ENCODE peak calls at places on chromosomes 1 and 21, in ten cellular contexts. One of them, this sample, is unnamed.
A peak's percentile ranks its signal among the peaks of the same experiment; 100 is the strongest.

GRCh38 chr1:229406798-229407197 is 27.1 kb downstream of the ACTA1 start:
- DNase-seq in KG1: no peak
- DNase-seq in GM23338: peak; percentile 64
- DNase-seq in skeletal muscle cell: no peak
- DNase-seq in psoas muscle: no peak
- DNase-seq in WTC11: peak; percentile 36
- DNase-seq in transverse colon: peak; percentile 22
- DNase-seq in A549: no peak
- DNase-seq in left ventricle myocardium inferior: no peak
- DNase-seq in NCI-H345: no peak
- DNase-seq in this sample: no peak

GRCh38 chr1:41021526-41022308 is at the start of gene SLFNL1:
- DNase-seq in KG1: no peak
- DNase-seq in GM23338: peak; percentile 76
- DNase-seq in skeletal muscle cell: no peak
- DNase-seq in psoas muscle: no peak
- DNase-seq in WTC11: peak; percentile 54
- DNase-seq in transverse colon: no peak
- DNase-seq in A549: no peak
- DNase-seq in left ventricle myocardium inferior: peak; percentile 40
- DNase-seq in NCI-H345: no peak
- DNase-seq in this sample: peak; percentile 36

GRCh38 chr1:22291926-22292788 is 149.3 kb upstream of the WNT4 start:
- DNase-seq in KG1: no peak
- DNase-seq in GM23338: no peak
- DNase-seq in skeletal muscle cell: no peak
- DNase-seq in psoas muscle: no peak
- DNase-seq in WTC11: no peak
- DNase-seq in transverse colon: no peak
- DNase-seq in A549: no peak
- DNase-seq in left ventricle myocardium inferior: no peak
- DNase-seq in NCI-H345: no peak
- DNase-seq in this sample: no peak

GRCh38 chr21:42578761-42579415 is 65.2 kb downstream of the SLC37A1 start:
- DNase-seq in KG1: no peak
- DNase-seq in GM23338: no peak
- DNase-seq in skeletal muscle cell: no peak
- DNase-seq in psoas muscle: no peak
- DNase-seq in WTC11: no peak
- DNase-seq in transverse colon: peak; percentile 1
- DNase-seq in A549: no peak
- DNase-seq in left ventricle myocardium inferior: no peak
- DNase-seq in NCI-H345: no peak
- DNase-seq in this sample: no peak

GRCh38 chr1:21491483-21492170 is 17.6 kb upstream of the ALPL start:
- DNase-seq in KG1: no peak
- DNase-seq in GM23338: no peak
- DNase-seq in skeletal muscle cell: no peak
- DNase-seq in psoas muscle: no peak
- DNase-seq in WTC11: no peak
- DNase-seq in transverse colon: no peak
- DNase-seq in A549: no peak
- DNase-seq in left ventricle myocardium inferior: no peak
- DNase-seq in NCI-H345: peak; percentile 89
- DNase-seq in this sample: no peak

GRCh38 chr1:111736548-111737215 is 2.5 kb downstream of the INKA2 start:
- DNase-seq in KG1: no peak
- DNase-seq in GM23338: no peak
- DNase-seq in skeletal muscle cell: no peak
- DNase-seq in psoas muscle: peak; percentile 53
- DNase-seq in WTC11: no peak
- DNase-seq in transverse colon: no peak
- DNase-seq in A549: no peak
- DNase-seq in left ventricle myocardium inferior: peak; percentile 85
- DNase-seq in NCI-H345: peak; percentile 78
- DNase-seq in this sample: no peak

GRCh38 chr1:233904979-233905415 is 521 bp downstream of the SLC35F3 start:
- DNase-seq in KG1: no peak
- DNase-seq in GM23338: no peak
- DNase-seq in skeletal muscle cell: no peak
- DNase-seq in psoas muscle: peak; percentile 12
- DNase-seq in WTC11: no peak
- DNase-seq in transverse colon: no peak
- DNase-seq in A549: no peak
- DNase-seq in left ventricle myocardium inferior: no peak
- DNase-seq in NCI-H345: peak; percentile 34
- DNase-seq in this sample: no peak

GRCh38 chr1:201022824-201023516 is 544 bp downstream of the KIF21B start:
- DNase-seq in KG1: peak; percentile 10
- DNase-seq in GM23338: peak; percentile 65
- DNase-seq in skeletal muscle cell: no peak
- DNase-seq in psoas muscle: no peak
- DNase-seq in WTC11: peak; percentile 56
- DNase-seq in transverse colon: peak; percentile 42
- DNase-seq in A549: no peak
- DNase-seq in left ventricle myocardium inferior: no peak
- DNase-seq in NCI-H345: no peak
- DNase-seq in this sample: peak; percentile 32

GRCh38 chr1:40751802-40752201 is 31.8 kb upstream of the KCNQ4 start:
- DNase-seq in KG1: no peak
- DNase-seq in GM23338: no peak
- DNase-seq in skeletal muscle cell: no peak
- DNase-seq in psoas muscle: no peak
- DNase-seq in WTC11: no peak
- DNase-seq in transverse colon: no peak
- DNase-seq in A549: no peak
- DNase-seq in left ventricle myocardium inferior: no peak
- DNase-seq in NCI-H345: no peak
- DNase-seq in this sample: no peak

GRCh38 chr1:110060034-110060661 is 10.3 kb downstream of the ALX3 start:
- DNase-seq in KG1: peak; percentile 4
- DNase-seq in GM23338: peak; percentile 81
- DNase-seq in skeletal muscle cell: no peak
- DNase-seq in psoas muscle: peak; percentile 43
- DNase-seq in WTC11: peak; percentile 81
- DNase-seq in transverse colon: peak; percentile 59
- DNase-seq in A549: peak; percentile 29
- DNase-seq in left ventricle myocardium inferior: no peak
- DNase-seq in NCI-H345: peak; percentile 17
- DNase-seq in this sample: peak; percentile 53

GRCh38 chr1:3533051-3534048 is 78.0 kb downstream of the MEGF6 start:
- DNase-seq in KG1: no peak
- DNase-seq in GM23338: peak; percentile 68
- DNase-seq in skeletal muscle cell: no peak
- DNase-seq in psoas muscle: no peak
- DNase-seq in WTC11: peak; percentile 60
- DNase-seq in transverse colon: no peak
- DNase-seq in A549: no peak
- DNase-seq in left ventricle myocardium inferior: no peak
- DNase-seq in NCI-H345: no peak
- DNase-seq in this sample: no peak

GRCh38 chr1:188065917-188066316 is 1237.2 kb downstream of the PLA2G4A start:
- DNase-seq in KG1: no peak
- DNase-seq in GM23338: no peak
- DNase-seq in skeletal muscle cell: no peak
- DNase-seq in psoas muscle: no peak
- DNase-seq in WTC11: no peak
- DNase-seq in transverse colon: no peak
- DNase-seq in A549: no peak
- DNase-seq in left ventricle myocardium inferior: no peak
- DNase-seq in NCI-H345: no peak
- DNase-seq in this sample: no peak

GRCh38 chr1:201819346-201819745 is 9.6 kb upstream of the IPO9 start:
- DNase-seq in KG1: no peak
- DNase-seq in GM23338: no peak
- DNase-seq in skeletal muscle cell: no peak
- DNase-seq in psoas muscle: no peak
- DNase-seq in WTC11: no peak
- DNase-seq in transverse colon: no peak
- DNase-seq in A549: no peak
- DNase-seq in left ventricle myocardium inferior: no peak
- DNase-seq in NCI-H345: no peak
- DNase-seq in this sample: no peak